ENCODE peak calls at places on chromosomes 7 and 10, in four cellular contexts. One of them, this sample, is unnamed.

GRCh38 chr7:117164578-117164977 is 158.3 kb downstream of the WNT2 start:
- DNase-seq in stimulated activated CD8-positive, alpha-beta memory T cell treated with anti-CD3 and anti-CD28 coated beads, Interleukin-4, amount 100 ng/mL, for 48 hours: no peak
- DNase-seq in transverse colon: no peak
- DNase-seq in ACHN: no peak
- DNase-seq in this sample: no peak

GRCh38 chr10:124481717-124482116 is 20.1 kb downstream of the LHPP start:
- DNase-seq in stimulated activated CD8-positive, alpha-beta memory T cell treated with anti-CD3 and anti-CD28 coated beads, Interleukin-4, amount 100 ng/mL, for 48 hours: no peak
- DNase-seq in transverse colon: no peak
- DNase-seq in ACHN: no peak
- DNase-seq in this sample: no peak

GRCh38 chr10:101135151-101136006 is 4.3 kb downstream of the TLX1 start:
- DNase-seq in stimulated activated CD8-positive, alpha-beta memory T cell treated with anti-CD3 and anti-CD28 coated beads, Interleukin-4, amount 100 ng/mL, for 48 hours: peak; percentile 27
- DNase-seq in transverse colon: no peak
- DNase-seq in ACHN: no peak
- DNase-seq in this sample: no peak

GRCh38 chr10:98344589-98345038 is 70.4 kb downstream of the PYROXD2 start:
- DNase-seq in stimulated activated CD8-positive, alpha-beta memory T cell treated with anti-CD3 and anti-CD28 coated beads, Interleukin-4, amount 100 ng/mL, for 48 hours: no peak
- DNase-seq in transverse colon: peak; percentile 56
- DNase-seq in ACHN: no peak
- DNase-seq in this sample: peak; percentile 51

GRCh38 chr7:64098-64521 is 128.3 kb upstream of the FAM20C start:
- DNase-seq in stimulated activated CD8-positive, alpha-beta memory T cell treated with anti-CD3 and anti-CD28 coated beads, Interleukin-4, amount 100 ng/mL, for 48 hours: no peak
- DNase-seq in transverse colon: peak; percentile 53
- DNase-seq in ACHN: peak; percentile 75
- DNase-seq in this sample: peak; percentile 44

GRCh38 chr10:79402951-79403350 is 42.5 kb downstream of the ZCCHC24 start:
- DNase-seq in stimulated activated CD8-positive, alpha-beta memory T cell treated with anti-CD3 and anti-CD28 coated beads, Interleukin-4, amount 100 ng/mL, for 48 hours: no peak
- DNase-seq in transverse colon: no peak
- DNase-seq in ACHN: no peak
- DNase-seq in this sample: no peak

GRCh38 chr10:29539398-29539797 is 95.4 kb downstream of the SVIL start:
- DNase-seq in stimulated activated CD8-positive, alpha-beta memory T cell treated with anti-CD3 and anti-CD28 coated beads, Interleukin-4, amount 100 ng/mL, for 48 hours: no peak
- DNase-seq in transverse colon: no peak
- DNase-seq in ACHN: no peak
- DNase-seq in this sample: no peak

GRCh38 chr10:103622286-103622685 is 128.8 kb downstream of the NEURL1 start:
- DNase-seq in stimulated activated CD8-positive, alpha-beta memory T cell treated with anti-CD3 and anti-CD28 coated beads, Interleukin-4, amount 100 ng/mL, for 48 hours: no peak
- DNase-seq in transverse colon: no peak
- DNase-seq in ACHN: no peak
- DNase-seq in this sample: no peak

GRCh38 chr10:30059209-30060107 is at the start of gene JCAD:
- DNase-seq in stimulated activated CD8-positive, alpha-beta memory T cell treated with anti-CD3 and anti-CD28 coated beads, Interleukin-4, amount 100 ng/mL, for 48 hours: peak; percentile 73
- DNase-seq in transverse colon: peak; percentile 73
- DNase-seq in ACHN: peak; percentile 45
- DNase-seq in this sample: peak; percentile 67

GRCh38 chr7:83947260-83947659 is 247.3 kb downstream of the SEMA3A start:
- DNase-seq in stimulated activated CD8-positive, alpha-beta memory T cell treated with anti-CD3 and anti-CD28 coated beads, Interleukin-4, amount 100 ng/mL, for 48 hours: no peak
- DNase-seq in transverse colon: peak; percentile 8
- DNase-seq in ACHN: peak; percentile 38
- DNase-seq in this sample: peak; percentile 8

This sample was measured in left colon.